ENCODE peak calls at places on chromosomes 7 and 10, in five cellular contexts. Z, R, H, Y and K are unnamed samples.

GRCh38 chr7:70189776-70190175 is 591.5 kb downstream of the AUTS2 start:
- DNase-seq in R (no peak), Z (no peak), Y (no peak), H (no peak), K (no peak)

GRCh38 chr10:63206997-63207952 is 74.1 kb downstream of the NRBF2 start:
- DNase-seq in Y (no peak), H (no peak), Z (peak; percentile 48), R (peak; percentile 18), K (peak; percentile 80)

GRCh38 chr7:33452805-33453502 is 323.6 kb downstream of the BBS9 start:
- DNase-seq in Y (no peak), Z (no peak), H (no peak), R (no peak), K (no peak)

GRCh38 chr7:103605640-103606039 is 159.6 kb upstream of the SLC26A5 start:
- DNase-seq in Z (no peak), Y (no peak), H (no peak), R (no peak), K (no peak)

GRCh38 chr7:72161534-72161933 is 250.6 kb downstream of the CALN1 start:
- DNase-seq in Z (no peak), H (no peak), Y (no peak), R (no peak), K (no peak)

GRCh38 chr7:97578225-97578624 is 153.7 kb upstream of the TAC1 start:
- DNase-seq in R (no peak), Z (no peak), H (no peak), Y (no peak), K (no peak)

GRCh38 chr10:78471326-78471722 is 437.7 kb downstream of the RPS24 start:
- DNase-seq in Z (no peak), Y (no peak), H (no peak), R (no peak), K (no peak)

GRCh38 chr7:142939226-142939910 is at the start of gene LLCFC1:
- DNase-seq in Y (no peak), Z (no peak), H (no peak), R (peak; percentile 15), K (peak; percentile 20)

GRCh38 chr10:125629758-125630376 is 53.1 kb downstream of the TEX36 start:
- DNase-seq in Y (no peak), R (no peak), H (no peak), Z (no peak), K (peak; percentile 46)

DNA sequence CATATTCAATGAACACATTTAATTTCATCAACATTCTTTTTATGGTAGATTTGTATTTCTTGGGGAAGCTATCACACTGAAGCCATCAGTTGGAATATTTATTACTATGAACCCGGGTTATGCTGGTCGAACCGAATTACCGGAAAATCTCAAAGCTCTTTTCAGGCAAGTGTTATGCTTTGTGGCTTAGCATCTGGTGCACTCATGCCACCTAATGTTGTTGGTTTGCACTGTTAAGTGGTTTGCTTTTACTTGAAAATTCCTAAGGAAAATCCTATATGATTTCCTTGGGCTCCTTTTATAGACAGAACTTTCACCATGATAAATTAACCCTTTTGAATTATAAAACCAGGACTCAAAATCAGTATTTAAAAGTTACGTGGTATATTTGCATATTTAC is 147.9 kb downstream of the DNAH11 start:
- DNase-seq in R (no peak), Z (no peak), H (no peak), Y (no peak), K (no peak)
- TF ChIP-seq CTCF in R (no peak), Z (peak; percentile 17), H (no peak), Y (no peak), K (no peak)

GRCh38 chr10:5945561-5946418 is 31.6 kb downstream of the IL15RA start:
- DNase-seq in H (no peak), R (peak; percentile 35), Z (no peak), Y (peak; percentile 83), K (no peak)
- H3K4me3 ChIP-seq in H (no peak overlapping the region), R (no peak overlapping the region), Z (no peak overlapping the region), Y (peak overlapping the region; percentile 40), K (no peak overlapping the region)

GRCh38 chr10:88999629-89000028 is 9.0 kb downstream of the FAS start:
- DNase-seq in H (no peak), Z (no peak), R (no peak), Y (no peak), K (no peak)
- TF ChIP-seq CTCF in H (no peak), Z (no peak), R (no peak), Y (no peak), K (no peak)

GRCh38 chr7:41134242-41134872 is 568.5 kb downstream of the INHBA start:
- DNase-seq in Y (no peak), R (no peak), H (no peak), Z (peak; percentile 30), K (peak; percentile 80)

GRCh38 chr7:41131956-41132355 is 570.9 kb downstream of the INHBA start:
- DNase-seq in Y (no peak), H (no peak), Z (no peak), R (no peak), K (peak; percentile 21)

GRCh38 chr7:41134873-41135250 is 568.0 kb downstream of the INHBA start:
- DNase-seq in Z (no peak), H (no peak), Y (no peak), R (no peak), K (no peak)

GRCh38 chr7:41135511-41135910 is 567.4 kb downstream of the INHBA start:
- DNase-seq in H (no peak), Y (no peak), R (no peak), Z (no peak), K (no peak)

GRCh38 chr7:41133700-41134099 is 569.2 kb downstream of the INHBA start:
- DNase-seq in Y (no peak), R (no peak), H (no peak), Z (no peak), K (peak; percentile 40)
- H3K4me3 ChIP-seq in Y (no peak overlapping the region), R (no peak overlapping the region), H (no peak overlapping the region), Z (no peak overlapping the region), K (no peak overlapping the region)

DNA sequence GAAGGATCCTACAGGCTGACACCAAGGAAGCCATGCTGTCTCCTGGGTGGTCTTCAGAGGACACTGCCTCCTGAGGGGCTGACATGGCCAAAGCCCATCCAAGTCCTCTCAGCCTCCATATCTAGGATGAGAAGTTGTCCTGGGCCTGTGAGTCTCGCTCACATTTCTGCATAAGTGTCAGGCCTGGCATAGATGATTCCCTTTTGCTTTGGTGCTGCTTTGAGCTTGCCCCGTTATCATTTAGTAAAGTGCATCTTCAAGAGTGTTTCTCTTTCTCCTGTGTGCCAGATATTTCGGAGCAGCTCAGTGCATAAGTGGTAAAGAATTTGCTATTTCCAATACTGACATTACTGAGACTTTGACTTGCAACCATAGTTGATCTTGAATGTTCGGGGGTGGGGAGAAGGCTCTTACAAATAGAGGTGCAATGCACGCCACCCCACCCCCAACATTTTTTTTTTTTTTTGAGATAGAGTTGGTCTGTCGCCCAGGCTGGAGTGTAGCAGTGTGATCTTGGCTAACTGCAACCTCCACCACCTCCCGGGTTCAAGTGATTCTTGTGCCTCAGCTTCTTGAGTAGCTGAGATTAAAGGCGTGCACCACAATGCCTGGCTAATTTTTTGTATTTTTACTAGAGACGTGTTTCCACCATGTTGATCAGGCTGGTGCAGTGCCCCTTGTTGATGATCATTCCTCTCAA is 9.1 kb downstream of the PTER start:
- DNase-seq in H (no peak), R (peak; percentile 32), Z (no peak), Y (no peak), K (no peak)
- TF ChIP-seq CTCF in H (no peak), R (no peak), Z (no peak), Y (no peak), K (no peak)

GRCh38 chr7:128166603-128167315 is 74.3 kb upstream of the LEP start:
- DNase-seq in Y (no peak), Z (no peak), H (no peak), R (peak; percentile 10), K (no peak)
- H3K4me3 ChIP-seq in Y (peak overlapping the region; percentile 43), Z (peak overlapping the region; percentile 45), H (peak overlapping the region; percentile 25), R (peak overlapping the region; percentile 10), K (no peak overlapping the region)

DNA sequence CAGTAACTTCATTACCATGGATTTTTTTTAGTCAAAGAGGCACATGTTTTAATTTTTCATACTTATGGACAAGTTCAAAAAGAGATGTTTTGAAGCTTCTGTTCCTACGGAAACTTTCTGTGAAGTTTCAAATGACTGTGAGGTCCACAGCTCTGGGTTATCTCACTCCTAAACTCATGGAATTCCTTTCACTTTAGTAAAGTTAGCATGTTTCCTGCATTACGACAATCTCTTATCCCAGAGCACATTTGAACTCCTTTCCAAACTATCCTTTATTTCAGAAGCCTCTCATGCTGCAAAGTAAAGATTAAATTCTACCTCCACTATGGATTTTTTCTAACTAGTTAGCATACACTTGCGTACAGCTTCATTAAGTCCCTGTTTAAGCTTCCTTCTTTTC is 15.3 kb upstream of the ADD3 start:
- DNase-seq in H (no peak), Y (no peak), R (no peak), Z (no peak), K (no peak)
- TF ChIP-seq CTCF in H (no peak), Y (no peak), R (no peak), Z (no peak), K (no peak)

DNA sequence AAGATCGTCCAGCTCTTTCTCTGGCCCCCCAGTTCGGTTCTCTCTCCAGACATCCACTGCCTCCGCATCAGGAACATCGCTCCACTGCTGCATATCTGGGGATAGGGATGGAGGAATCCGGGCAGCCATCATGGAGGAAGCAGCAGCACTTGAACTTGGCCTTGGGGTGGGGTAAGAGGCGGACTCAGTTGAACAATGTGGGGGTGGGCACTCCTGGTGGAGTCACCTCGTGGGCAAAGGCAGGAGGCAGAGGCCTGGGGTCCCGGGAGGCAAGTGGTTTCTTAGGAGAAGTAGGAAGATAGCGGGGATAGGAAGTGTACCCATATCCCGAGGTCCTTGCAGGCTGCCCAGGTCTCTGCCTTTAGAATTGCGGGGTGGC is 98.3 kb downstream of the CHST15 start:
- DNase-seq in Z (no peak), Y (peak; percentile 59), H (no peak), R (no peak), K (no peak)
- H3K4me3 ChIP-seq in Z (no peak overlapping the region), Y (peak overlapping the region; percentile 23), H (no peak overlapping the region), R (no peak overlapping the region), K (no peak overlapping the region)

DNA sequence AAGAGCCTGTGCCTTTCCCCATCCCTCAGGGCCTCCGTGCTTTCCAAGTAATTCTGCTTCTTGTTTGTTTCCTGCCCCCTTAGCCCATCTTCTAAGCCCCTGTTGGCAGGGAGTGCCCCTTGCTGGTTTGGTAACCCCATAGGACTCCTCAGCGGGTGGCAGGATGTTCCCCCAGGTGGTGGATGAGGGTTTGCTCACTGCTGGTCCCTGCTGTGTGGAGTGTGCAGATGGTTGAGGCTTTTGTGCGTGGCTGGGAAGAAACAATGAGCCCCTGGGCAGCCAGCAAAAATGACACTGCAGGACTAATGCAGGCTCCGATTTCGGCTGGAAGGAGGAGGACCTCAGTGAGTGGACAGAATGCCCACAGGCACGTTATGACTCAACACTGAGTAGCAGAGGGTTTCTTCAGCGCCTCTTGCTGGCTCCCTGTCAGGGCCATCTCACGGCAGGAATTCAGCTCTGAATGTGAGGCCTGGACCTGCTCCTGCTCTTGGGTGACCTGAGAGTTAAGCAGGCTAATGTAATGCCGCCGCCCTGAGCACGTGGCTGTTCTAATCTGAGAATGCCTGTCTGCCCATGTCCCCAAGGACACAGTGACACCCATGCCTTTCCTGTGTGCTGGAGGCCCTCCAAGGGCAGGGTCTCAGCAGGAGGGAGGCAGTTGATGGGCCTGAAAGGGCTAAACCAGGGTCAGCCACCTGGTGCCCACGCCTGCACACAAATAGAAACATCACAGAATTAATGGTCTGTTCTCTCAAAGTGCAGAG is 16.6 kb downstream of the BAG3 start:
- DNase-seq in Z (no peak), Y (peak; percentile 89), H (peak; percentile 51), R (peak; percentile 86), K (no peak)
- TF ChIP-seq CTCF in Z (no peak), Y (no peak), H (no peak), R (no peak), K (no peak)